ENCODE peak calls at places on chromosomes 5 and 9, in ten cellular contexts. H, W, I, A, M, D, B, Y, K and F are unnamed samples.

GRCh38 chr5:76850543-76851140 is 828 bp downstream of the S100Z start:
- DNase-seq in H (no peak), W (no peak), I (no peak), A (no peak), M (no peak), D (no peak), B (no peak), Y (no peak), K (no peak), F (no peak)

GRCh38 chr5:68266457-68266856 is 50.9 kb downstream of the PIK3R1 start:
- DNase-seq in H (no peak), W (no peak), I (no peak), A (no peak), M (no peak), D (no peak), B (no peak), Y (no peak), K (no peak), F (no peak)

GRCh38 chr5:140338336-140338735 is 8.1 kb downstream of the HBEGF start:
- DNase-seq in H (no peak), W (no peak), I (no peak), A (no peak), M (no peak), D (no peak), B (no peak), Y (no peak), K (no peak), F (no peak)

GRCh38 chr5:171702391-171702790 is 83.2 kb upstream of the SMIM23 start:
- DNase-seq in H (no peak), W (no peak), I (no peak), A (no peak), M (no peak), D (no peak), B (peak; percentile 71), Y (no peak), K (no peak), F (no peak)

GRCh38 chr5:159340511-159340910 is 10.2 kb upstream of the IL12B start:
- DNase-seq in H (no peak), W (no peak), I (no peak), A (no peak), M (no peak), D (no peak), B (no peak), Y (no peak), K (no peak), F (no peak)

GRCh38 chr5:179371681-179372675 is 26.7 kb upstream of the ADAMTS2 start:
- DNase-seq in H (no peak), W (no peak), I (no peak), A (no peak), M (no peak), D (no peak), B (peak; percentile 60), Y (no peak), K (peak; percentile 64), F (no peak)

GRCh38 chr5:116076496-116076895 is 8.3 kb upstream of the COMMD10 start:
- DNase-seq in H (no peak), W (peak; percentile 26), I (no peak), A (no peak), M (no peak), D (peak; percentile 39), B (no peak), Y (no peak), K (no peak), F (no peak)

GRCh38 chr5:179344301-179345178 is 721 bp downstream of the ADAMTS2 start:
- DNase-seq in H (no peak), W (no peak), I (no peak), A (no peak), M (no peak), D (no peak), B (no peak), Y (no peak), K (peak; percentile 76), F (no peak)

GRCh38 chr5:138698713-138699112 is 54.5 kb upstream of the CTNNA1 start:
- DNase-seq in H (no peak), W (no peak), I (no peak), A (no peak), M (no peak), D (no peak), B (no peak), Y (no peak), K (no peak), F (no peak)

DNA sequence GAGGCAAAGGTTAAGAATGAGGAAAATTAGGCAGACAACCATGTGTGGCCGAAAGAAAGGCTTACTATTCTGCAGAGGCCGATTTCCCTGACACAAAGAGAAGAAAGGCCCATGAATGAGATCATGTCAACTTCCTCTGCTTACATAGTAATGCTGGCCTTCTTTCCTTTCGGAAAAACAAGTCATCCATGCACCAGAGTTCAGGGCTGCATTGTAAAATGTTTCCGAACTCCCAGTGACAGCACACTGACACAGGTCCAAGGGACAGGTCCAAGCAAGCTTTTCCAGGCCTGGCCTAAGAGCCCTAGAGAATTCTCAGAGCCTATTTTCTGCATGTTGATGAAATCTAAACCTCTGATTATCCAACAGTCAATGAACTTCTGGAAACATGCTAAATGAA is 140.9 kb downstream of the ZNF608 start:
- DNase-seq in H (no peak), W (no peak), I (no peak), A (no peak), M (peak; percentile 63), D (no peak), B (no peak), Y (peak; percentile 97), K (no peak), F (no peak)
- TF ChIP-seq POLR2AphosphoS5 in H (no peak), W (no peak), I (no peak), A (no peak), M (peak; percentile 71), D (no peak), B (no peak), Y (peak; percentile 26), K (no peak), F (no peak)

GRCh38 chr9:116156621-116157314 is 3.2 kb downstream of the PAPPA start:
- DNase-seq in H (peak; percentile 43), W (no peak), I (no peak), A (no peak), M (no peak), D (no peak), B (peak; percentile 84), Y (peak; percentile 63), K (peak; percentile 44), F (no peak)
- TF ChIP-seq POLR2AphosphoS5 in H (no peak), W (no peak), I (no peak), A (no peak), M (no peak), D (no peak), B (no peak), Y (no peak), K (peak; percentile 18), F (no peak)

GRCh38 chr5:118174671-118175070 is 813.7 kb downstream of the DTWD2 start:
- DNase-seq in H (no peak), W (no peak), I (no peak), A (no peak), M (no peak), D (no peak), B (no peak), Y (no peak), K (no peak), F (no peak)

DNA sequence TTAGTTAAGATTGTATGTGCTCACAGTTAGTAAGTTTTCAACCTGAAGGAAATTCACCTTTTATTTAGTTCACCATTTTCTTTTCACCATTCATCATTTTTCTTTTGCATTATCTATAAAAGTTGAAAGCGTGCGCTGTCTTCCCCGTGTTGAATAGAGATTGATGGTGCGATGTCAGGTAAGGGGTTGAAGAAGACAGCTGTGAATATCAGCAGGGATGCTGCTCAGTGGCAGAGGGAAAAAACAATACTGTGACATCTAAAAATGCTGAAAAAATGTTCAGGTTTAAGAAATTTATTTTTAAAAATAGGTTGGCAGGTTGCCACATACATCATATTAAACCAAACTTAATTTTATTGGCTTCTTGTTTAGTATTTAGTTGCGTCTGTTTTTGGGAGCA is 815.0 kb downstream of the DTWD2 start:
- DNase-seq in H (no peak), W (no peak), I (no peak), A (no peak), M (no peak), D (no peak), B (no peak), Y (no peak), K (no peak), F (no peak)
- TF ChIP-seq POLR2AphosphoS5 in H (no peak), W (no peak), I (no peak), A (no peak), M (no peak), D (no peak), B (no peak), Y (no peak), K (no peak), F (no peak)

GRCh38 chr5:134547579-134547978 is 22.1 kb downstream of the JADE2 start:
- DNase-seq in H (peak; percentile 31), W (no peak), I (no peak), A (no peak), M (peak; percentile 41), D (no peak), B (no peak), Y (peak; percentile 37), K (no peak), F (no peak)
- TF ChIP-seq POLR2AphosphoS5 in H (no peak), W (no peak), I (no peak), A (no peak), M (no peak), D (no peak), B (no peak), Y (no peak), K (no peak), F (no peak)

DNA sequence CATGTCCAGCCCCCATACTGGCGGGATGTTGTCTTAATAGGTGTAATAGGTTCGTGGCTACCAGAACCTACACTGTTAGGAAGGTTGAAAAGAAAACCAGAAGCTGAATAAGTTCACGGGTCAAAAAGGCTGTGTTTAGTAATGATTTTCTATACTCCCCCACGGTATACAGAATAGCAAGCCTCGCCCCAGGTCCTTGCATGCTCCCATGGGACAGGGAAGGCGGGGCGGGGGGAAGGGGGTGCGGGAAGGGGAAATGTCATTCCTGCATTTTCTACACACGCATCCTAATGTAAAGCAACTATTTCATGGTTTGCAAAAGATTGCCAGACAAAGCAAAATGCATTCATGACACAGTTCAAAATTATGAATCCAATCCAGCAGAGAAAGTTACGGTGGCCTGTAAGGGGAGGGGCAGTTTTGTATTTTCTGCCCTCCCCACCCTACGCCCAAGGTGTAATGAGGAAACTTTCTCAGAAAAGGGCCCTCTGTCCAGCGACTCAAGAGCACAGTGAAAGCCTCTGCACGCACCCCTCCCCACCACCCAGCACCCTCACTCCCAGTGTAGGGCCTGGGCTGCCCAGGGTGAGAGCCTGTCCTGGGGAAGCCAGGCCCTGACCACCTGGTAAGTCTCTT is 105.3 kb downstream of the ROR2 start:
- DNase-seq in H (peak; percentile 16), W (no peak), I (no peak), A (no peak), M (no peak), D (no peak), B (no peak), Y (no peak), K (no peak), F (no peak)
- TF ChIP-seq POLR2AphosphoS5 in H (no peak), W (no peak), I (no peak), A (no peak), M (no peak), D (no peak), B (no peak), Y (no peak), K (no peak), F (no peak)